ENCODE peak calls at places on chromosomes 2 and 18, in seven cellular contexts. K is K562, T is HCT116, L is GM12878, W is SK-N-SH, G is HepG2, V is H1. H is an unnamed sample.

GRCh38 chr2:149037851-149038250 is 648 bp upstream of the LYPD6B start:
- DNase-seq in K (no peak), T (peak; percentile 27), G (no peak), V (no peak), L (no peak), W (peak; percentile 36), H (peak; percentile 72)

GRCh38 chr2:74491671-74492544 is 7.5 kb downstream of the LBX2 start:
- DNase-seq in K (no peak), G (no peak), W (no peak), V (no peak), L (no peak), T (no peak), H (no peak)

GRCh38 chr2:25566694-25567093 is 106.7 kb downstream of the DTNB start:
- DNase-seq in G (no peak), L (peak; percentile 75), K (no peak), W (no peak), T (no peak), V (no peak), H (no peak)

GRCh38 chr18:494602-494983 is 5.9 kb downstream of the COLEC12 start:
- DNase-seq in T (no peak), K (no peak), W (no peak), L (no peak), G (no peak), V (no peak), H (no peak)

GRCh38 chr2:238978507-238978906 is 130.6 kb downstream of the TWIST2 start:
- DNase-seq in G (no peak), K (no peak), V (no peak), T (no peak), W (no peak), L (no peak), H (no peak)

GRCh38 chr18:71995895-71996443 is 548.2 kb downstream of the CBLN2 start:
- DNase-seq in G (no peak), W (no peak), L (no peak), T (no peak), K (no peak), V (no peak), H (no peak)

GRCh38 chr18:9708057-9708881 is at the start of gene RAB31:
- DNase-seq in G (no peak), L (no peak), T (no peak), K (peak; percentile 91), V (no peak), W (peak; percentile 88), H (peak; percentile 43)

GRCh38 chr18:36406805-36407204 is 109.3 kb downstream of the FHOD3 start:
- DNase-seq in K (no peak), V (no peak), G (no peak), W (peak; percentile 48), T (no peak), L (no peak), H (no peak)

GRCh38 chr18:45291616-45292612 is 323.4 kb upstream of the SLC14A2 start:
- DNase-seq in L (no peak), V (no peak), W (peak; percentile 22), T (no peak), G (no peak), K (no peak), H (no peak)

GRCh38 chr2:159265171-159265576 is 21.3 kb downstream of the WDSUB1 start:
- DNase-seq in K (peak; percentile 17), L (no peak), G (peak; percentile 8), T (peak; percentile 59), W (no peak), V (no peak), H (no peak)

GRCh38 chr2:105112345-105112744 is 74.5 kb downstream of the MRPS9 start:
- DNase-seq in V (no peak), T (no peak), W (no peak), G (no peak), L (no peak), K (no peak), H (no peak)

GRCh38 chr2:2331905-2332280 is 818 bp upstream of the MYT1L start:
- DNase-seq in K (no peak), T (no peak), L (no peak), W (peak; percentile 49), G (no peak), V (peak; percentile 58), H (no peak)

GRCh38 chr2:184599054-184599874 is 935 bp downstream of the ZNF804A start:
- DNase-seq in G (no peak), K (no peak), W (peak; percentile 22), L (no peak), V (no peak), T (peak; percentile 19), H (no peak)

GRCh38 chr2:120654383-120655134 is 81.1 kb upstream of the GLI2 start:
- DNase-seq in L (no peak), T (no peak), V (no peak), G (no peak), K (no peak), W (no peak), H (no peak)

GRCh38 chr2:67633212-67633856 is 236.2 kb downstream of the ETAA1 start:
- DNase-seq in L (no peak), T (no peak), G (no peak), W (no peak), V (no peak), K (no peak), H (no peak)

GRCh38 chr2:119711352-119711751 is 32.4 kb downstream of the TMEM177 start:
- DNase-seq in T (no peak), W (no peak), K (no peak), G (no peak), V (no peak), L (no peak), H (no peak)

GRCh38 chr2:221293949-221294736 is 278.0 kb downstream of the EPHA4 start:
- DNase-seq in L (no peak), G (no peak), K (no peak), W (no peak), T (no peak), V (no peak), H (no peak)

GRCh38 chr2:20179755-20180594 is 45.0 kb downstream of the SDC1 start:
- DNase-seq in V (no peak), K (peak; percentile 47), W (peak; percentile 35), L (no peak), T (no peak), G (peak; percentile 88), H (no peak)

GRCh38 chr2:229714736-229715541 is 584 bp upstream of the DNER start:
- DNase-seq in V (peak; percentile 56), K (peak; percentile 53), G (peak; percentile 26), W (peak; percentile 70), L (no peak), T (no peak), H (peak; percentile 74)
- TF ChIP-seq JUND in V (no peak), K (no peak), G (no peak), W (no peak), L (no peak), T (no peak), H (no peak)

GRCh38 chr2:98502556-98503335 is 58.1 kb downstream of the INPP4A start:
- DNase-seq in T (no peak), L (no peak), K (no peak), W (no peak), V (no peak), G (no peak), H (no peak)

GRCh38 chr2:98504386-98505109 is 59.9 kb downstream of the INPP4A start:
- DNase-seq in G (no peak), K (no peak), V (no peak), T (no peak), W (no peak), L (no peak), H (no peak)

GRCh38 chr2:98501896-98502295 is 57.2 kb downstream of the INPP4A start:
- DNase-seq in V (no peak), K (no peak), T (no peak), L (no peak), W (no peak), G (no peak), H (no peak)

GRCh38 chr2:98505311-98505808 is 60.7 kb downstream of the INPP4A start:
- DNase-seq in T (no peak), L (no peak), V (no peak), G (no peak), K (no peak), W (no peak), H (no peak)

DNA sequence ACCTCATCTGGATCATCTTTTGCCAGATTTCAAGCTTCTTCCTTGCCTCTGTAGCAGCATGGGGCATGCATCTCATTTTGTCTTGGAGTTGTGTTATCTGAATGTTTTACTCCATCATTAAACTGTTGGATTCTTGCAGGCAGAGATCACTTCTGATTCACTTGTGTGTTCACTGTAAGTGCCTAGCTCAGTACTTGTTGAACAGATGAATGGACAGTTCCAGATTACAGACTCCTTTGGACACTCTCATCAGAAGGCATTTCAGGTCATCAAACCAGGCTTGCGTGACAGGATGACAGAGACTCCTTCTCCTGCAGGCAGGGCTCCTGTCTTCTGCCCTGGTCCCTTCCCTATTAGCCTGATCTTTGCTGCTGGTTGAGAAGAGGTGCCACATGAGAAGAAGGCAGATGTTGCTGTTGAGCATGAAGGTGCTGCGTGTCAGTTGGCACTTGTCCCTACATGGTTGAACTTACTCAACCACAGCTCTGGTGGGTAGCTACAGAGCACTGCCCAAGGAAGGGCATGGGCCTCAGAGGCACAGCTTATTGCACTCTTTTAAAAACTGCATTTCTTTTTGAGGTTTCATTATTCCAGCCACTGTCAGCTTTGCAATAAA is 58.9 kb downstream of the INPP4A start:
- DNase-seq in K (no peak), V (no peak), T (no peak), G (no peak), L (no peak), W (no peak), H (no peak)
- TF ChIP-seq JUND in K (no peak), V (no peak), T (no peak), G (no peak), L (no peak), W (no peak), H (no peak)

DNA sequence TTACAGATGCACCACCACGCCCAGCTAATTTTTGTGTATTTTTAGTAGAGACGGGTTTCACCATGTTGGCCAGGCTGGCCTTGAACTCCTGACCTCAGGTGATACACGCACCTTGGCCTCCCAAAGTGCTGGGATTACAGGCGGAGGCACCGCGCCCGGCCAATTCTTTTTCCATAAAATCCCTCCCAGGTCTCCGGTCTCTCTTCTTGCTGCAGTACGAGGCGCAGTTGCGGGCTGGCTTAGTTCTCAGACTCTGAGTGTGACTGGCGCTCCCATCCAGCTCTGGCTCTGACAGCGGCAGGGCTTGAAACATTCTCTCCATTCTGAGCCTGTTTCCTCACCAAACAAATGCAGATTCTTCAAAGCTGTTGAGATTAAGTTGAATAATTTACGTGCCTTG is 74.7 kb downstream of the KCNG2 start:
- DNase-seq in K (no peak), W (no peak), L (no peak), V (no peak), T (no peak), G (no peak), H (no peak)
- TF ChIP-seq JUND in K (no peak), W (no peak), L (no peak), V (no peak), T (no peak), G (no peak), H (no peak)

DNA sequence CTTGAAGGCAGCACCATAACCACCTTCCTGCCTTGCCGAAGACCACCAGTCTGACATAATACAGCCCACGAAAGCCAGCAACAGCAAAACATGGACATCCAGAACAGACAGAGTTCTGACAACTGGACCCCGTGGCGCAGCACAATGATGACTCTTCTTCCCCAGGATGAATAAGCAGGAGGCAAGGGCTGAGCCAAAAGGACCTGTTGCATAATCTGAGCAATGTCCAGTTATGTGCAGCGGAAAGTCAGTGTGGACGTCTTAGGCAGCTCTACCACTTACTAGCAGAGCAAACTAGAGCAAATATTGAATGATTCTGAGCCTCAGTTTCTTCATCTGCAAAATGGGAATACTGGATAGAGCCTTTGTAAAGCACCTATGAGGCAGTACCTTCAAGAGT is 225.1 kb downstream of the ZBTB7C start:
- DNase-seq in L (no peak), T (no peak), K (no peak), G (no peak), W (no peak), V (no peak), H (no peak)
- TF ChIP-seq JUND in L (no peak), T (no peak), K (no peak), G (no peak), W (no peak), V (no peak), H (no peak)